ENCODE peak calls at places on chromosomes 2 and 18, in five cellular contexts. Y, G, F, B and K are unnamed samples.

GRCh38 chr18:7521226-7521856 is 45.8 kb upstream of the PTPRM start:
- DNase-seq in G (no peak), Y (no peak), F (no peak), B (no peak), K (no peak)

GRCh38 chr2:142857247-142858154 is 20.0 kb upstream of the KYNU start:
- DNase-seq in F (no peak), B (no peak), Y (no peak), G (no peak), K (no peak)

GRCh38 chr2:12051831-12052230 is 305.4 kb downstream of the LPIN1 start:
- DNase-seq in B (no peak), Y (no peak), G (no peak), F (no peak), K (no peak)

GRCh38 chr2:160666019-160666676 is 172.5 kb upstream of the RBMS1 start:
- DNase-seq in F (no peak), G (no peak), Y (no peak), B (no peak), K (no peak)

GRCh38 chr2:26780203-26780760 is 5.6 kb upstream of the CENPA start:
- DNase-seq in B (no peak), Y (no peak), F (no peak), G (no peak), K (no peak)

GRCh38 chr2:40165503-40165867 is 286.4 kb downstream of the SLC8A1 start:
- DNase-seq in Y (no peak), B (no peak), F (no peak), G (no peak), K (no peak)

GRCh38 chr2:191869178-191869577 is 22.3 kb upstream of the CAVIN2 start:
- DNase-seq in F (peak), Y (no peak), B (no peak), G (peak), K (no peak)

GRCh38 chr2:97659256-97660043 is 4.4 kb downstream of the ACTR1B start:
- DNase-seq in G (no peak), Y (no peak), B (no peak), F (no peak), K (no peak)

GRCh38 chr2:207163815-207164747 is 1.7 kb downstream of the KLF7 start:
- DNase-seq in Y (peak), F (peak), B (no peak), G (peak), K (peak)

GRCh38 chr2:215637658-215638057 is 201.8 kb upstream of the FN1 start:
- DNase-seq in G (no peak), F (no peak), Y (no peak), B (no peak), K (no peak)

GRCh38 chr2:218019411-218020060 is 16.7 kb upstream of the TNS1 start:
- DNase-seq in Y (no peak), B (peak), F (no peak), G (no peak), K (no peak)

GRCh38 chr2:64478502-64479230 is 24.7 kb downstream of the LGALSL start:
- DNase-seq in Y (no peak), B (no peak), G (no peak), F (no peak), K (no peak)

GRCh38 chr2:37865640-37866039 is 59.4 kb upstream of the RMDN2 start:
- DNase-seq in F (no peak), Y (no peak), G (no peak), B (no peak), K (no peak)

GRCh38 chr2:129767346-129767745 is 212.1 kb upstream of the RAB6C start:
- DNase-seq in G (no peak), F (no peak), Y (no peak), B (no peak), K (no peak)

DNA sequence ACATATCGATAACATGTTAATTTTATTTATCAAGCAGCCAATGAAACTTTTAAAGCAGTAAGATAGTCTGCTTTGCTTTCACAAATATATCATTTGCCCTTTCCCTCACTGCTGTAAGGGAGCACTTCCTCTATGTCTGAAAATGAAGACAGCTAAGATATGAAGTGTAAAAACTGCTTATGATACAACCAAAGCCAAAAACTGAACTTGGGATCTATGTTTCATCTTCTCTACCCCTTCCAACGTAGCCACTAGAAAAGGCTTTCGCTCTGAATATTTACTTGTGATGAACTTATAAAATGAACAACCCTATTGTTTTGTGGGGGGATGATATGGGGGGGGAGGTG is 140.3 kb downstream of the TCF4 start:
- DNase-seq in Y (no peak), F (no peak), B (no peak), G (no peak), K (no peak)
- TF ChIP-seq CTCF in Y (no peak), F (no peak), B (no peak), G (no peak), K (no peak)

GRCh38 chr2:84927275-84927627 is 21.8 kb downstream of the TMSB10 start:
- DNase-seq in B (no peak), G (no peak), Y (no peak), F (no peak), K (no peak)
- TF ChIP-seq CTCF in B (peak), G (no peak), Y (no peak), F (peak), K (no peak)

GRCh38 chr18:60684843-60685513 is 312.4 kb upstream of the MC4R start:
- DNase-seq in B (no peak), F (no peak), Y (no peak), G (no peak), K (no peak)
- TF ChIP-seq CTCF in B (peak), F (peak), Y (no peak), G (peak), K (peak)

GRCh38 chr18:22935431-22935830 is 2.3 kb downstream of the RBBP8 start:
- DNase-seq in F (no peak), Y (no peak), G (no peak), B (no peak), K (no peak)

GRCh38 chr18:22933206-22933957 is at the start of gene RBBP8:
- DNase-seq in G (peak), Y (peak), F (peak), B (peak), K (peak)

GRCh38 chr18:22934789-22935188 is 1.7 kb downstream of the RBBP8 start:
- DNase-seq in B (no peak), F (no peak), Y (no peak), G (no peak), K (no peak)

GRCh38 chr18:22933958-22934423 is 863 bp downstream of the RBBP8 start:
- DNase-seq in Y (no peak), B (no peak), G (no peak), F (no peak), K (no peak)

DNA sequence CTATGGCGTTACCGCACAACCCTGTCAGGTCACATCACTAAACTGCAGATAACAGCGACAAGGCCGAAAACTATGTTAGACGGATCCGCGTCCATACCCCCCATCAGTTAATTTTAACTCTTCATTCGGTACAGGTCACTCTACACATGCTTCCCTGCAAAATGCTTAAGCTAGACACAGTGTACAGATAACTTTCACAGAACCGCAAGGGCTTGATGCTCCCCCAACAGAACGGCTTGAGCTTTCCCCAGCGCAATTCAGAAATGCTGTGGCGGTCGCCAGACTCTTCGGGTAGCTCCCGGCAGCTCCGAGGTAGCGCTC is 283 bp upstream of the RBBP8 start:
- DNase-seq in B (no peak), G (no peak), F (no peak), Y (no peak), K (no peak)
- TF ChIP-seq CTCF in B (no peak), G (no peak), F (no peak), Y (no peak), K (no peak)

GRCh38 chr2:111069722-111070121 is 51.0 kb upstream of the BCL2L11 start:
- DNase-seq in G (no peak), F (no peak), Y (no peak), B (no peak), K (no peak)
- TF ChIP-seq CTCF in G (peak), F (no peak), Y (no peak), B (no peak), K (peak)

DNA sequence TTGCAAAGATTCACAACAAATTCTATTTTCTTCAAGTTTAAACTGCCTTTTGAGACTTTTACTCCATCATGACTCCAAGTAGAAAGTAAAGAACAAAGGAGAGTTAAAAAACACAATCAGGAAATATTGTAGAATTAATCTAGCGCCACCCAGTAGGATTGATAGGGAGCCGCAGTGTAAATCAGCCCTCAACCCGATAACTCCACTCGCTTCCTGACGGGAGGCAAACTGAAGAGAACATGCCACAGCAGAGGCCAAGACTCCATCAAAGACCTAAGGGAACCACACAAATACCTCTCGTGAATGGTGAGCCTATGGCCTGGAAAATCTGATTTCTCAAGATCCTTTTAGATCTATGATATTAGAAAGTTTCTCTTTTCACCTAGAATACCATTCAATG is 319.0 kb downstream of the STK39 start:
- DNase-seq in F (no peak), Y (no peak), B (no peak), G (no peak), K (no peak)
- TF ChIP-seq CTCF in F (no peak), Y (no peak), B (no peak), G (no peak), K (no peak)

GRCh38 chr2:47271054-47272000 is 116.2 kb upstream of the STPG4 start:
- DNase-seq in B (no peak), F (no peak), Y (no peak), G (no peak), K (no peak)

GRCh38 chr2:47272031-47272864 is 117.1 kb upstream of the STPG4 start:
- DNase-seq in G (peak), Y (peak), B (no peak), F (peak), K (peak)

GRCh38 chr2:47274780-47275117 is 119.6 kb upstream of the STPG4 start:
- DNase-seq in B (no peak), Y (no peak), G (no peak), F (no peak), K (no peak)

GRCh38 chr2:47274054-47274779 is 119.1 kb upstream of the STPG4 start:
- DNase-seq in B (no peak), F (no peak), Y (no peak), G (no peak), K (no peak)

DNA sequence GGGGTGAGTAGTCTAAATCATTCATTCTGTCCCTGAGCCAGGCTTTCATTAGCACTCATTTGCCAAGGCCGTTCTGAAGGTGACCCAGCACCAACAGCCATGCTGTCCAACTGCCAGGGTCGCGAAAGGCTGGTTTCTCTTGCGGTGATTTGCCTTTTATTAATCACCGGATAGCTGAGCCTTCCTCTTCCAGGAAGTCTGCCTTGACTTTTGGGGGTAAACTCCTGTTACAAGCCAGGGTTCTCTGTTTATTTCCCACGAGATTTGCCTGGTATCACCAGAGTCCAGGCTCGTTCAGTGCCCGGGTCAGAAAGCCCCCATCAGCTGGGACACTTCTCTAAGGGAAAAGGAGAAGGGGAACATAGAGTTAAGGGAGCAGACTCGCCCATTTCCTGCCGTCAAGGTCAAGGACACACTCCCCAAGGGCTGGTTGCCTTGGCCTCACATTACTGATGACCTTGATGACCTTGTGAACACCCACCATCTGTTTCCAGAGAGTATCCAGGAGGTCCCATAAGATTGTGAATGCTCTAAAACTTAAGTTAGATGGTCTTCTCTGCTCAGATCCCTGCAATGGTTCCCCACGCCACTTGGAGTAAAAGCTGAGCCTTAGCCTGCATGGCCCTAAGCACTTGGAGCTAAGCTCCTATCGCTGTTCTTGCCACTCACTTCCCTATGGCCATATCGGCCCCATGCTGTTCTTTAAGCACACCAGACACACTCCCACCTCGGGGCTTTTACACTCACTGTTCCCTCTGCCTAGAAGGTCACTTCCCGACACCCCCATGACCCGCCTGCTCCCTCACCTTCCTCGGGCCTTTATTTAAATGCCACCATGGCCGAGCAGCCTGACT is 118.0 kb upstream of the STPG4 start:
- DNase-seq in B (no peak), G (no peak), F (no peak), Y (no peak), K (no peak)
- TF ChIP-seq CTCF in B (no peak), G (no peak), F (no peak), Y (no peak), K (no peak)

GRCh38 chr18:13568443-13569392 is 157.6 kb downstream of the FAM210A start:
- DNase-seq in F (no peak), Y (no peak), B (no peak), G (no peak), K (no peak)

GRCh38 chr18:13572148-13572547 is 154.2 kb downstream of the FAM210A start:
- DNase-seq in G (no peak), Y (no peak), B (no peak), F (no peak), K (no peak)

GRCh38 chr18:13570856-13571495 is 155.4 kb downstream of the FAM210A start:
- DNase-seq in F (no peak), G (no peak), B (no peak), Y (no peak), K (no peak)

GRCh38 chr18:13572721-13573120 is 153.6 kb downstream of the FAM210A start:
- DNase-seq in G (no peak), F (no peak), Y (no peak), B (no peak), K (no peak)

DNA sequence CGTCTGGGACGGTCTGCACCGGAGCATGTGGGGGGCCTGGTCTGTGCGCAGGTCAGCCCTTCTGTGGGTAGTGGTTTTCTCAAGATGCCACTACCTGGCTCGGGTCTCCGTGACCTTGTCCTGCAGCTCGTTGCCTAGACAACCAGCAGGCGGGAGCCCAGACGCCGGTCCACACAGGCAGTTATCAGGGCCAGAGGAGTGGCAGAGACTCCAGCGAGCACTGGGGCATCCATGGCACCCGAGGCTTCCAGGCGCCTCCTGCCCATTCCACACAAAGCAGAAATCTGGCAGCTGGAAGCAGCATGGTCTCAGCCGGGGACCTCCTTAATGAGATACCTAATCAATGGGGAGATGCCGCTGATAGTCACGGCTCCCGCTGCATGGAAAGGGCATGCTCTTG is 156.1 kb downstream of the FAM210A start:
- DNase-seq in F (no peak), G (no peak), Y (no peak), B (no peak), K (no peak)
- TF ChIP-seq CTCF in F (no peak), G (no peak), Y (no peak), B (no peak), K (no peak)

DNA sequence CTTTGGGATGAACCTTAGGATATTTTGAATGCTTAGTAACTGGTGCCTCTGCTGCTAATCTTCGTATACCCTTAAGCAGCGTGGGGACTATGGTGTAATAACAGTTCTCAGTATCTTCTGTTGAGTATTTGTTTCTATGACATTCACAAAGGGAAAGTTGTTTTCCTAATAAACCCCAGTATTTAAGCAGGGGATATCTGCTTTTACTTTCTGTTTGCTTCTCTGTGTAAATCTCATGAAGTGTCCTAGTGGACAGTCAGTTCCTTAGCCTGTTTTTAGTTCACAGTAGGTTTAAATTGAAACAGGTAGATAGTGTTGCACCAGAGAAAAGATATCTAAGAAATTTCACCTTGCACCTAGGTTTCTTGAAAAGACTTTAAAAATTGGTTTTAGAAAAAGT is 14.9 kb downstream of the KIAA1328 start:
- DNase-seq in B (no peak), F (no peak), G (no peak), Y (no peak), K (no peak)
- TF ChIP-seq CTCF in B (no peak), F (no peak), G (no peak), Y (no peak), K (no peak)

GRCh38 chr2:28390857-28391563 is 1.6 kb upstream of the FOSL2 start:
- DNase-seq in B (no peak), G (peak), Y (no peak), F (peak), K (peak)

GRCh38 chr2:28391564-28392296 is 928 bp upstream of the FOSL2 start:
- DNase-seq in Y (no peak), B (peak), G (peak), F (peak), K (peak)

GRCh38 chr2:28392297-28393114 is at the start of gene FOSL2:
- DNase-seq in F (peak), G (peak), B (peak), Y (peak), K (peak)

GRCh38 chr2:28389399-28390240 is 3.0 kb upstream of the FOSL2 start:
- DNase-seq in Y (no peak), G (no peak), F (no peak), B (no peak), K (no peak)

DNA sequence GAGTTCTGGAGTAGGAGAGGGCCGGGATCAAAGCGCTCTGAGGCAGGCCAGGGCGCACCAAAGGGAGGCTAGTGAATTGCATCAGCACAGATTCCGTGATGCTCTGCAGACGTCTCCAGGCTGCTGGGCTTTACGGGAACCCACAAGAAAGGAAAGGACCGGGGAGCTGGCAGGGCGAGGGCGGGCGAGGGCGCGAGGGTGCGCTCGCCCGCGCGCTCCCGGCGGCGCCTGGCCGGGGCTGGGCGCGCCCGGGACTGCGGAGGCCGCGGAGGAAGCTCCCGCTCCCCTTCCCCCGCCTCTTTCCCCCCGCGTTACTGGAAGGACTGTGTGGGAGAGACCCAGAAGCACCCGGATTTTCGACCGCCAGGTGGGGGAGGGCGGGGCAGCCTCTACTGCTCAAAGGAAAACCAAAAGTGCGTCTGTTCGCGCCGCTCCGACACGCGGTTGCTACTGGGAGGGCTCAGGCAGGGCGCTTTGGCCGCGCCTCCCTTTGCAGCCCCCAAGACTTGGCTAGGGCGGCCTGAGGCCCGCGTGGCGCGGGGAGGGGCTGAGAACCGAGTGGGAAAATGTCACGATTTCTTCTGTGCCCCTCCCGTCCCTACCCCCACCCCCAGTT is 2.3 kb upstream of the FOSL2 start:
- DNase-seq in G (peak), Y (peak), B (peak), F (peak), K (peak)
- TF ChIP-seq CTCF in G (no peak), Y (no peak), B (peak), F (no peak), K (no peak)